ENCODE peak calls at places on chromosomes 16 and 17, in four cellular contexts. N is choroid plexus epithelial cell, J is psoas muscle, B is GM23338. I is an unnamed sample.
A peak's percentile ranks its signal among the peaks of the same experiment; 100 is the strongest.

GRCh38 chr17:31787857-31788570 is 71.0 kb downstream of the COPRS start:
- DNase-seq in N (peak; percentile 84), J (no peak), B (no peak), I (no peak)

GRCh38 chr16:27210174-27210573 is 6.8 kb downstream of the KDM8 start:
- DNase-seq in N (no peak), J (no peak), B (no peak), I (no peak)

GRCh38 chr16:86833136-86833535 is 254.8 kb downstream of the FOXL1 start:
- DNase-seq in N (peak; percentile 41), J (no peak), B (no peak), I (no peak)

GRCh38 chr16:30063893-30064745 is 1.4 kb upstream of the ALDOA start:
- DNase-seq in N (peak; percentile 63), J (peak; percentile 92), B (peak; percentile 74), I (peak; percentile 84)

GRCh38 chr16:88325087-88325750 is 57.5 kb upstream of the ZNF469 start:
- DNase-seq in N (no peak), J (peak; percentile 47), B (no peak), I (no peak)

GRCh38 chr17:34999456-34999855 is 19.1 kb downstream of the LIG3 start:
- DNase-seq in N (no peak), J (no peak), B (no peak), I (no peak)

GRCh38 chr16:62700456-62701280 is 664.4 kb upstream of the CDH8 start:
- DNase-seq in N (no peak), J (no peak), B (no peak), I (no peak)

GRCh38 chr17:27609606-27610303 is 21.2 kb upstream of the LGALS9 start:
- DNase-seq in N (peak; percentile 72), J (no peak), B (peak; percentile 63), I (no peak)

GRCh38 chr17:80453126-80453979 is 23.1 kb downstream of the NPTX1 start:
- DNase-seq in N (no peak), J (peak; percentile 33), B (no peak), I (no peak)
- H3K4me3 ChIP-seq in N (no peak overlapping the region), J (peak overlapping the region; percentile 79), B (peak overlapping the region; percentile 87), I (peak overlapping the region; percentile 87)

DNA sequence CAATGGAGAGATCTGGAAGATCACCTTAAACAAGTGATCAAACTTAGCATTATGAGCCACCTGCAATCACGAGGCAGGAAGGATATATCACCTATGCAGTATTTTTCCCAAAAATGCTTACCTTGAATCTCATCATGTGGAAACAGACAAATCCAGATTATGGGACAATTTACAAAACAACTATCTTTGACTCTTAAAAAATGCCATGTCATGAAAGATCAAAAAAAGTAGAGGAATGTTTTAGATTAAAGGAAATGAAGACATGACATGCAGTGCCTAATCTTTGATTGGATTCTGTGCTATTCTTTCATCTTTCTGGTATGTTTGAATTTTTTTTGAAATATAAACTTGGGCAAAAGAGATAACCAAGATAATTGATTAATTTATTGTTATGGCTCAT is 95.9 kb downstream of the KPNA2 start:
- DNase-seq in N (no peak), J (no peak), B (no peak), I (no peak)
- TF ChIP-seq CTCF in N (no peak), J (no peak), B (no peak), I (no peak)

GRCh38 chr17:64503341-64503740 is 2.7 kb downstream of the DDX5 start:
- DNase-seq in N (no peak), J (no peak), B (no peak), I (no peak)
- H3K4me3 ChIP-seq in N (peak overlapping the region; percentile 100), J (peak overlapping the region; percentile 97), B (peak overlapping the region; percentile 100), I (peak overlapping the region; percentile 86)

GRCh38 chr17:1122681-1123396 is 56.9 kb downstream of the ABR start:
- DNase-seq in N (peak; percentile 69), J (peak; percentile 90), B (peak; percentile 87), I (peak; percentile 85)
- TF ChIP-seq CTCF in N (peak; percentile 89), J (peak; percentile 88), B (peak; percentile 84), I (peak; percentile 93)

GRCh38 chr17:66540131-66540781 is 237.8 kb downstream of the PRKCA start:
- DNase-seq in N (peak; percentile 92), J (no peak), B (peak; percentile 59), I (peak; percentile 35)
- H3K4me3 ChIP-seq in N (peak overlapping the region; percentile 20), J (no peak overlapping the region), B (no peak overlapping the region), I (no peak overlapping the region)

GRCh38 chr17:17680477-17681186 is 626 bp upstream of the RAI1 start:
- DNase-seq in N (no peak), J (no peak), B (no peak), I (no peak)

GRCh38 chr17:17682293-17682736 is 1.1 kb downstream of the RAI1 start:
- DNase-seq in N (no peak), J (no peak), B (no peak), I (peak; percentile 54)

GRCh38 chr17:17682737-17683675 is 1.7 kb downstream of the RAI1 start:
- DNase-seq in N (peak; percentile 91), J (peak; percentile 79), B (peak; percentile 75), I (peak; percentile 77)

GRCh38 chr17:17681187-17681743 is at the start of gene RAI1:
- DNase-seq in N (peak; percentile 83), J (peak; percentile 88), B (peak; percentile 73), I (peak; percentile 81)

DNA sequence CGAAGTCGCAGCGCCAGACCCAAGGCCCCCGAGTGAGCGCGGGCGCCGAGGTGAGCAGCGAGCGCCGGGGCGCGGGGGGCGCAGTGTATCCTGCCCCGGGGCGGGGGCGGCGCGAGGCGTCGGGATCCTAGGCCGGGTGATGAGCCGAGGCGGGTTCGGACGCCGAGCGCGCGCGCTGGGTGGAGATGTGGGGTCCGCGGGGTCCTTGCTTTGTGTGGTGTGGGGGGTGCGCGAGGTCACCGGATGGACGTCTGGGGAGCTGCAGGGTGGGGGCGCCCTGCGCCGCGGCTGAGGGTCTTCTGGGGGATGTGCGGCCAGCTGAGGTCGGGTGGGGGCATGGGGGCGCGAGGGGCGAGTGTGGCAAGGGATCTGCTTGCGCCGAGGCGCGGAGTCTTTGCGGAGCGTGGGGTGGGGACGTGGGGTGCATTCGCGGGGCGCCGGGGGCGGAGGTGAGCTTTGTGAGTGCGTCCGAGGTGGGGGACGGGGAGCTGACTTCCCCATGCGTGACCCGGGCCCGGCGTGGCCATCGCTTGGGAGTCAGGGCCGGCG is 560 bp downstream of the RAI1 start:
- DNase-seq in N (no peak), J (peak; percentile 71), B (no peak), I (peak; percentile 49)
- TF ChIP-seq CTCF in N (no peak), J (no peak), B (no peak), I (no peak)

DNA sequence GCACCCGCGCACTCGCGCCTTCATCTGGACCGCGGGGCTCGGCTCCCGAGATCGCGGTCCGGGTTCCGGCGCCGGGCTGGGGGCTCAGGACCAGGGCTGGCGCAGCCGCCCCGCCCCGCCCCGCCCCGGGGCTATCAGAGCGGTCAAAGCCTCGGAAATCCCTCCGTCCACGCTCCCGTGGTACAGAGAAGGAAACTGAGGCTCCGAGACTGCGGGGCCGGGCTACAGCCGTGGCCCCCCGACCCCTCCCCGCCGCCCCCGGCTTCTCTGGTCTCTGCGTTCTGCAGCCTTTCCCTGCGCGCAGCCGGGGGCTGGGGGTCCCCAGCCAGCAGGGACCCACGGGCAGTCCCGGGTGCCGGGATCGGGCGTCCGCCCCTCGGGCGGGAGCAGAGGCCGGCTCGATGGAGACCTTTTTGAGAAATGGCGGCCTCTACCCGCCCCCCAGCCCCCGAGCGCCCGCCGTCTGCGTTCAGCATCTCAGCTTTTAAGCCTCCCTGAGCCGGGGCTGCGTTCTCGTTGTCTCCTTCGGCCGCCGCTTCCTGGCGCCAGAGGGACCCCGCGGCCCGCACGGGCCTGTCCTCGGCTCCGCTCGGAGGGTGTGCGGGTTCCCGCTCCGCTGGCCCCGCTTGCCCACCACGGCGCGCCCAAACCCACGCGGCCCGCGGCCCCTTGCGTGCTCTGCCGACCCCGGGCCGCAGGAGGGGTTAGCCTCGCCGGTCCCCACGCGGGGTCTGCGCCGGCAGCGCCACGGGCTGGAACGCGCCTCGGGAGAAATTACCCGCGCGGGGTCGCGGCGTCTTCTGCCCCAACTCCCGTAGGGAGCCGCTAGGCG is 1.5 kb upstream of the NPTX1 start:
- DNase-seq in N (peak; percentile 60), J (peak; percentile 81), B (peak; percentile 82), I (no peak)
- H3K4me3 ChIP-seq in N (peak overlapping the region; percentile 29), J (peak overlapping the region; percentile 64), B (peak overlapping the region; percentile 60), I (peak overlapping the region; percentile 60)

DNA sequence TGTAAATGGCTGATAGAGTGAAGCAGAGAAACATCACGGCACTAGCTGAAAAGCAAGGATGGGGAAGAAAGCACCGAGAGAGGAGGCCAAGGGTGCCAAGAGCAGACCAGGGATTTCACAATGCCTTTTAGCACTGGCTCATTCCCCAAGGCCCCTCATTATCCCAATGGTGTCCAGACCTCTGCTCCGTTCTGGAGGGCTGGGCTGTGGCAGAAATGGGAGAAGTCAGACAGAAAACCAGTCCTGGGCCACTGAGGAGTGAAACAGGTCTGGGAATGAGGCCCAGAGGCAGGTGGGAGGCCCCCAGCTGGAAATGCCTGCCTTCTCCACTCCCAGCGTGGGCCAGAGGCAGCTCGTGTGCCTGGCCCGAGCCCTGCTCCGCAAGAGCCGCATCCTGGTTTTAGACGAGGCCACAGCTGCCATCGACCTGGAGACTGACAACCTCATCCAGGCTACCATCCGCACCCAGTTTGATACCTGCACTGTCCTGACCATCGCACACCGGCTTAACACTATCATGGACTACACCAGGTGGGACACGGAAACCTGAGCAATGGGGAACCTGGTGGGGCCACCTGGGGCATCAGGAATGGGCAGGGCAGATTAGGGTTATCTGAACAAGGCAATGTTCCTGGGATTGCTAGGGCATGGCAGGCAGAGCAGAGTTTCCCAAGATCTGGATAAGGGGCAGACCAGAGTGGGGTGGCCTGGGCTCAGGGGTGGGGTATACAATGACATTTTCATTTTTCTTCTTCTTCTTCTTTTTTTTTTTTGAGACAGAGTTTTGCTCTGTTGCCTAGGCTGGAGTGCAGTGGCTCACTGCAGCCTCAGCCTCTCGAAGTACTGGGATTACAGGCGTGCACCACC is 20.3 kb downstream of the ANKRD40 start:
- DNase-seq in N (no peak), J (no peak), B (peak; percentile 56), I (no peak)
- TF ChIP-seq CTCF in N (no peak), J (no peak), B (no peak), I (no peak)

I was measured in left ventricle myocardium inferior.